ENCODE peak calls at places on chromosomes 12 and 14, in nine cellular contexts. H is lower lobe of right lung, M is pancreas, T is adipocyte, P is AG04450, S is prostate gland, F is body of pancreas, L is astrocyte of the spinal cord, X is MG63. Y is an unnamed sample.
A peak's percentile ranks its signal among the peaks of the same experiment; 100 is the strongest.

GRCh38 chr14:104799657-104800599 is 973 bp upstream of the ZBTB42 start:
- DNase-seq in H (peak; percentile 94), M (peak; percentile 95), T (peak; percentile 92), P (peak; percentile 29), S (peak; percentile 87), F (peak; percentile 93), L (peak; percentile 79), X (peak; percentile 79), Y (peak; percentile 73)

GRCh38 chr12:45546545-45546944 is 183.0 kb upstream of the ARID2 start:
- DNase-seq in H (no peak), M (no peak), T (no peak), P (no peak), S (no peak), F (no peak), L (no peak), X (no peak), Y (no peak)

GRCh38 chr14:31936100-31936499 is 141.0 kb upstream of the ARHGAP5 start:
- DNase-seq in H (no peak), M (no peak), T (no peak), P (no peak), S (no peak), F (no peak), L (no peak), X (no peak), Y (no peak)

GRCh38 chr12:123200414-123200813 is 32.5 kb downstream of the MPHOSPH9 start:
- DNase-seq in H (no peak), M (no peak), T (no peak), P (no peak), S (no peak), F (no peak), L (no peak), X (no peak), Y (no peak)

GRCh38 chr12:108633534-108634224 is at the start of gene SELPLG:
- DNase-seq in H (peak; percentile 95), M (peak; percentile 53), T (no peak), P (no peak), S (no peak), F (peak; percentile 23), L (no peak), X (no peak), Y (no peak)

GRCh38 chr14:74508292-74508731 is 14.7 kb downstream of the ISCA2 start:
- DNase-seq in H (no peak), M (no peak), T (no peak), P (no peak), S (no peak), F (no peak), L (no peak), X (no peak), Y (peak; percentile 20)

GRCh38 chr14:64637735-64638473 is 66.3 kb upstream of the PLEKHG3 start:
- DNase-seq in H (no peak), M (no peak), T (no peak), P (no peak), S (no peak), F (no peak), L (no peak), X (no peak), Y (no peak)

GRCh38 chr14:51395361-51395849 is 155.4 kb downstream of the TMX1 start:
- DNase-seq in H (peak; percentile 47), M (peak; percentile 54), T (peak; percentile 84), P (peak; percentile 82), S (peak; percentile 80), F (peak; percentile 30), L (peak; percentile 74), X (peak; percentile 72), Y (peak; percentile 82)

GRCh38 chr14:97878727-97879126 is 1081.5 kb downstream of the VRK1 start:
- DNase-seq in H (no peak), M (no peak), T (peak; percentile 0), P (no peak), S (peak; percentile 6), F (peak; percentile 14), L (peak; percentile 3), X (peak; percentile 65), Y (peak; percentile 15)

GRCh38 chr14:60215127-60215444 is 33.9 kb upstream of the PPM1A start:
- DNase-seq in H (no peak), M (no peak), T (no peak), P (no peak), S (no peak), F (no peak), L (no peak), X (no peak), Y (no peak)

GRCh38 chr14:24130380-24130716 is at the start of gene FITM1:
- DNase-seq in H (no peak), M (no peak), T (no peak), P (no peak), S (no peak), F (no peak), L (no peak), X (no peak), Y (no peak)

GRCh38 chr14:24130717-24131548 is 474 bp downstream of the FITM1 start:
- DNase-seq in H (no peak), M (peak; percentile 68), T (no peak), P (no peak), S (no peak), F (peak; percentile 93), L (no peak), X (no peak), Y (no peak)

GRCh38 chr14:24132061-24132685 is 1.7 kb downstream of the FITM1 start:
- DNase-seq in H (no peak), M (peak; percentile 82), T (no peak), P (no peak), S (no peak), F (peak; percentile 90), L (no peak), X (no peak), Y (no peak)

GRCh38 chr14:24132976-24133375 is 2.5 kb downstream of the FITM1 start:
- DNase-seq in H (no peak), M (no peak), T (no peak), P (no peak), S (no peak), F (no peak), L (no peak), X (no peak), Y (no peak)

GRCh38 chr14:24131549-24131966 is 1.1 kb downstream of the FITM1 start:
- DNase-seq in H (no peak), M (peak; percentile 66), T (no peak), P (no peak), S (no peak), F (no peak), L (no peak), X (no peak), Y (no peak)
- H3K4me3 ChIP-seq in H (no peak overlapping the region), M (no peak overlapping the region), T (no peak overlapping the region), P (no peak overlapping the region), S (no peak overlapping the region), F (no peak overlapping the region), L (no peak overlapping the region), X (no peak overlapping the region), Y (no peak overlapping the region)

GRCh38 chr12:53976172-53976822 is 1.5 kb upstream of the HOTAIR start:
- DNase-seq in H (no peak), M (no peak), T (no peak), P (no peak), S (no peak), F (no peak), L (no peak), X (peak; percentile 63), Y (no peak)

GRCh38 chr12:53980448-53981388 is 4.2 kb upstream of the HOXC10 start:
- DNase-seq in H (no peak), M (no peak), T (no peak), P (no peak), S (no peak), F (no peak), L (no peak), X (no peak), Y (no peak)

GRCh38 chr12:53977596-53978464 is 3.1 kb upstream of the HOTAIR start:
- DNase-seq in H (no peak), M (no peak), T (no peak), P (no peak), S (no peak), F (no peak), L (no peak), X (no peak), Y (no peak)

GRCh38 chr12:53976823-53977595 is 2.3 kb upstream of the HOTAIR start:
- DNase-seq in H (no peak), M (no peak), T (no peak), P (no peak), S (no peak), F (no peak), L (no peak), X (peak; percentile 43), Y (no peak)

GRCh38 chr12:53978477-53979356 is 4.0 kb upstream of the HOTAIR start:
- DNase-seq in H (no peak), M (no peak), T (no peak), P (no peak), S (no peak), F (no peak), L (no peak), X (peak; percentile 95), Y (no peak)
- H3K4me3 ChIP-seq in H (no peak overlapping the region), M (no peak overlapping the region), T (no peak overlapping the region), P (no peak overlapping the region), S (no peak overlapping the region), F (no peak overlapping the region), L (no peak overlapping the region), X (no peak overlapping the region), Y (no peak overlapping the region)

DNA sequence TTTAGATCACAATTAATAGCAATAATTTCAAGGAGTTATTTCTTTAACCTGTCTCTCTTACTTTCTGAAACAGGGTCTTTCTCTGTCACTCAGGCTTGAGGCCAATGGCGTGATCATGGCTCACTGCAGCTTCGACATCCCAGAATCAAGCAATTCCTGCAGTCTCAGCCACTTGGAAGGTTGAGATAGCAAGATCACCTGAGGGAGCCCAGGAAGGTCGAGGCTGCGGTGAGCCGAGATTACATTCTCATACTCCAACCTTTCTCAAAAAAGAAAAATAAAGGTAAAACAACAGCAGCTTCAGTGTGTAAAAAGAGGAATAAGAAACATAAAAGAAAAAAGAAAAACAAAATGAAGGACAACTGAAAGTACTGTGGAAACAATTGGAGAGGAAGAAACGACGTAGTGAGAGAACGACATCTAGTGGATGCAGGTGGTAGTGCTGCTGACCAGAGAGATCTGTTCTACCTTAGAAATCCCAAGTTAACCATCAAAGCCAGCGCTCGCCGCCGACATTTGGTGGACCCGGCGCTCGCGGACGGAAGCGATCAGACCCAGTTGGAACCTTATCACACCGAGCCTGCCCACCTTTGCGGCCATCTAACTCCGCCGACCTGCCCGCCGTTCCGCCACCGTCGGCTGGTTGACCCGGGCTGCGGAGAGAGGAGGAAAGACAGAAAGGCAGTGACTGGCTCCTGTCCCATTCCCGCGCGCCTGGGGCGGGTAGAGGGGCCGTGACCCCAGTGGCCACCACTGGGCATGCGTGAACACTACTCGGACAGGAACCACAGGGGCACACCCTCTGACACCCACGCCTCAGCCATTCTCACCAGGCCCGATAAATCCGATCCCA is 196.1 kb downstream of the ALG10 start:
- DNase-seq in H (peak; percentile 69), M (peak; percentile 79), T (peak; percentile 73), P (no peak), S (peak; percentile 63), F (peak; percentile 67), L (peak; percentile 13), X (peak; percentile 47), Y (peak; percentile 72)
- H3K4me3 ChIP-seq in H (peak overlapping the region; percentile 58), M (peak overlapping the region; percentile 15), T (peak overlapping the region; percentile 52), P (no peak overlapping the region), S (peak overlapping the region; percentile 18), F (peak overlapping the region; percentile 19), L (peak overlapping the region; percentile 10), X (peak overlapping the region; percentile 19), Y (no peak overlapping the region)

DNA sequence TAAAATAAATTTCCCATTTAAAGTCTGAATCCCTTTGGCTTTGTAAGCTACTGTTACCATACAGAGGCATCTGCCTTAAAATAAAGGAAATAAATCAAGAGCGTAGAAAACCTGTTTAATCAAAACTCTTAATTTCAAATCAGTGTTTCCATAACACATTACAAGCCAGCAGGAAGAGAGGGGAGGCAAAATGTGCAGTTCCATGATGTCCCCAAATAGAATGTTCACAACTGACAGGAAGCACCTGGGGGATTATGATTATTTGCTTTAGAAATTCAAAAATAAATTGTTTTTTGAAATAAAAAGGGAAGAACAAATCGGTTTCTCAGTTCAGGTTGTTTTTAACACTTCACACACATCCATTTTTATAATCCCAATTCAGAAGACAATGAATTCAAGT is 21.4 kb downstream of the SOCS2 start:
- DNase-seq in H (no peak), M (no peak), T (no peak), P (no peak), S (no peak), F (no peak), L (no peak), X (no peak), Y (no peak)
- H3K4me3 ChIP-seq in H (peak overlapping the region; percentile 27), M (no peak overlapping the region), T (no peak overlapping the region), P (no peak overlapping the region), S (no peak overlapping the region), F (no peak overlapping the region), L (no peak overlapping the region), X (peak overlapping the region; percentile 37), Y (no peak overlapping the region)

Y was measured in fibroblast of pulmonary artery.